ENCODE peak calls at places on chromosomes 13 and 19, in four cellular contexts. P is K562, I is H1, B is GM12878. Z is an unnamed sample.
A peak's percentile ranks its signal among the peaks of the same experiment; 100 is the strongest.

GRCh38 chr13:80001510-80001842 is 339.4 kb downstream of the SPRY2 start:
- DNase-seq in P (no peak), I (no peak), B (no peak), Z (no peak)

GRCh38 chr19:27780367-27781065 is 1432.4 kb downstream of the UQCRFS1 start:
- DNase-seq in P (no peak), I (no peak), B (no peak), Z (no peak)

GRCh38 chr19:40312533-40312932 is 27.4 kb upstream of the AKT2 start:
- DNase-seq in P (no peak), I (no peak), B (no peak), Z (no peak)

GRCh38 chr13:23797276-23797903 is 91.8 kb downstream of the MIPEP start:
- DNase-seq in P (no peak), I (no peak), B (no peak), Z (no peak)

GRCh38 chr19:55258476-55258827 is 365 bp downstream of the PPP6R1 start:
- DNase-seq in P (peak; percentile 83), I (no peak), B (no peak), Z (peak; percentile 87)

GRCh38 chr13:109945206-109945960 is 159.0 kb upstream of the IRS2 start:
- DNase-seq in P (no peak), I (no peak), B (no peak), Z (no peak)

GRCh38 chr13:66225071-66225470 is 1005.1 kb downstream of the PCDH9 start:
- DNase-seq in P (no peak), I (no peak), B (no peak), Z (no peak)

GRCh38 chr19:31378404-31378803 is 29.2 kb upstream of the TSHZ3 start:
- DNase-seq in P (no peak), I (no peak), B (no peak), Z (peak; percentile 75)

GRCh38 chr13:94711561-94712286 is 621 bp downstream of the SOX21 start:
- DNase-seq in P (peak; percentile 48), I (no peak), B (no peak), Z (peak; percentile 54)

GRCh38 chr13:98598043-98598442 is 21.1 kb upstream of the STK24 start:
- DNase-seq in P (no peak), I (no peak), B (no peak), Z (no peak)

GRCh38 chr19:12867120-12868099 is 13.8 kb downstream of the DNASE2 start:
- DNase-seq in P (peak; percentile 93), I (peak; percentile 79), B (peak; percentile 31), Z (peak; percentile 84)

GRCh38 chr13:22103628-22104027 is 432.8 kb downstream of the FGF9 start:
- DNase-seq in P (no peak), I (no peak), B (no peak), Z (no peak)

DNA sequence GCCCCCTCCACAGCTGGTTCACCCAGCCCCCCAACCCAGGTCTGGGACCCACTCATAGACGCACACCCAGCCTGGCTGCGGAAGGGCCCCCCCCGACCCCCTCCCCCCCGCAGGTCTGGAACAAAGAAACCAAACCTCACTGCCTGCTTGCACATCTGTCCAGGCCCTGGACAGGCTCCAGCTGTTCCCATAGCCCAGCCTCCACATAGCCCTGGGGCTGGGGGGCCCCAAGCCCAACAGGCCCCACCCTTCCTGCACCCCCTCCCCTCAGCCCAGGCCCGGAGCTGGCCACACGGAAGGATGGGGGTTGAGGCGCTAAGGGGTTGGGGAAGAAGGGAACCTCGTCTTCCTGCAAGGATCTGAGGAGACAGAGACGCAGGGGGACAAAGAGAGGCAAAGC is 2.7 kb downstream of the KANK2 start:
- DNase-seq in P (no peak), I (no peak), B (no peak), Z (no peak)
- TF ChIP-seq NRF1 in P (no peak), I (no peak), B (no peak), Z (no peak)

GRCh38 chr19:35297922-35298321 is 6.0 kb downstream of the MAG start:
- DNase-seq in P (no peak), I (no peak), B (no peak), Z (no peak)

GRCh38 chr19:35298561-35298972 is 6.6 kb downstream of the MAG start:
- DNase-seq in P (no peak), I (no peak), B (no peak), Z (no peak)

GRCh38 chr19:35300340-35300649 is 8.3 kb downstream of the MAG start:
- DNase-seq in P (no peak), I (no peak), B (no peak), Z (no peak)

GRCh38 chr19:35301961-35302360 is 10.0 kb downstream of the MAG start:
- DNase-seq in P (no peak), I (no peak), B (no peak), Z (no peak)

DNA sequence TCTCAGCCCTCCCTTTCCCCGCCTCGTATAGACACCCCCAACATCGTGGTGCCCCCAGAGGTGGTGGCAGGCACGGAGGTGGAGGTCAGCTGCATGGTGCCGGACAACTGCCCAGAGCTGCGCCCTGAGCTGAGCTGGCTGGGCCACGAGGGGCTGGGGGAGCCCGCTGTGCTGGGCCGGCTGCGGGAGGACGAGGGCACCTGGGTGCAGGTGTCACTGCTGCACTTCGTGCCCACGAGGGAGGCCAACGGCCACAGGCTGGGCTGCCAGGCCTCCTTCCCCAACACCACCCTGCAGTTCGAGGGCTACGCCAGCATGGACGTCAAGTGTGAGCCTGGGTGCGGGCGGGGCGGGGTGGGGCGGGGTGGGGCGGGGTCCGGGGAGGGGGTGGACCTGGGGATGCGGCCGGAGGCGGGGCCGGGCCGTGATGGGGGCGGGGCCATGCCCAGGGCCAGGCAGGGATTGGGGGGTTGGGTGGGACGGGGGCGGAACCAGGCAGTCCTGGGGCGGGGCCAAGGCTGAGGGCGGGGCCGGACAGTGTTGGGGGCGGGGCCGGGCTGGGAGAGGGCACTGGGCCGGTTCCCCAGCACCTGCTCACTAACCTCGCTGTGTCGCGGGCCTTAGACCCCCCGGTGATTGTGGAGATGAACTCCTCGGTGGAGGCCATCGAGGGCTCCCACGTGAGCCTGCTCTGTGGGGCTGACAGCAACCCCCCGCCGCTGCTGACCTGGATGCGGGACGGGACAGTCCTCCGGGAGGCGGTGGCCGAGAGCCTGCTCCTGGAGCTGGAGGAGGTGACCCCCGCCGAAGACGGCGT is 7.8 kb downstream of the MAG start:
- DNase-seq in P (peak; percentile 99), I (no peak), B (no peak), Z (peak; percentile 83)
- TF ChIP-seq NRF1 in P (no peak), I (no peak), B (no peak), Z (no peak)

GRCh38 chr19:45423033-45423588 is 606 bp downstream of the ERCC1 start:
- DNase-seq in P (no peak), I (no peak), B (no peak), Z (no peak)
- TF ChIP-seq NRF1 in P (no peak), I (no peak), B (no peak), Z (no peak)

GRCh38 chr13:75432811-75433244 is 49.1 kb downstream of the TBC1D4 start:
- DNase-seq in P (no peak), I (no peak), B (no peak), Z (no peak)
- TF ChIP-seq NRF1 in P (no peak), I (no peak), B (no peak), Z (no peak)

GRCh38 chr13:31670831-31671617 is 68.3 kb upstream of the RXFP2 start:
- DNase-seq in P (no peak), I (no peak), B (no peak), Z (peak; percentile 47)
- TF ChIP-seq NRF1 in P (no peak), I (no peak), B (no peak), Z (no peak)

GRCh38 chr13:71864981-71865857 is 1.8 kb downstream of the DACH1 start:
- DNase-seq in P (no peak), I (no peak), B (no peak), Z (peak; percentile 73)
- TF ChIP-seq NRF1 in P (no peak), I (no peak), B (no peak), Z (no peak)

GRCh38 chr13:50123862-50124535 is 108.8 kb downstream of the KCNRG start:
- DNase-seq in P (peak; percentile 92), I (peak; percentile 78), B (no peak), Z (no peak)
- TF ChIP-seq NRF1 in P (peak; percentile 81), I (no peak), B (no peak), Z (peak; percentile 46)